ENCODE peak calls at places on chromosomes 6 and 20, in seven cellular contexts. One of them, this sample, is unnamed.

GRCh38 chr6:33772114-33772830 is 16.7 kb downstream of the LEMD2 start:
- DNase-seq in cardiac fibroblast: no peak
- DNase-seq in HEK293T: no peak
- DNase-seq in progenitor cell of endocrine pancreas: no peak
- DNase-seq in RWPE2: no peak
- DNase-seq in AG10803: no peak
- DNase-seq in left cardiac atrium: no peak
- DNase-seq in this sample: no peak

GRCh38 chr6:93624408-93624807 is 205.0 kb upstream of the EPHA7 start:
- DNase-seq in HEK293T: peak
- DNase-seq in cardiac fibroblast: no peak
- DNase-seq in left cardiac atrium: no peak
- DNase-seq in RWPE2: no peak
- DNase-seq in progenitor cell of endocrine pancreas: no peak
- DNase-seq in AG10803: no peak
- DNase-seq in this sample: no peak

GRCh38 chr6:159758031-159759001 is 3.5 kb upstream of the ACAT2 start:
- DNase-seq in AG10803: peak
- DNase-seq in progenitor cell of endocrine pancreas: no peak
- DNase-seq in RWPE2: no peak
- DNase-seq in HEK293T: no peak
- DNase-seq in left cardiac atrium: no peak
- DNase-seq in cardiac fibroblast: peak
- DNase-seq in this sample: no peak

GRCh38 chr6:15312500-15312899 is 66.6 kb downstream of the JARID2 start:
- DNase-seq in cardiac fibroblast: peak
- DNase-seq in RWPE2: no peak
- DNase-seq in left cardiac atrium: no peak
- DNase-seq in HEK293T: no peak
- DNase-seq in progenitor cell of endocrine pancreas: no peak
- DNase-seq in AG10803: no peak
- DNase-seq in this sample: no peak

GRCh38 chr20:53493201-53493908 is 100.3 kb downstream of the ZNF217 start:
- DNase-seq in HEK293T: no peak
- DNase-seq in AG10803: peak
- DNase-seq in progenitor cell of endocrine pancreas: no peak
- DNase-seq in cardiac fibroblast: peak
- DNase-seq in left cardiac atrium: no peak
- DNase-seq in RWPE2: no peak
- DNase-seq in this sample: no peak

GRCh38 chr6:44190712-44191111 is 26.0 kb upstream of the MYMX start:
- DNase-seq in HEK293T: no peak
- DNase-seq in cardiac fibroblast: no peak
- DNase-seq in progenitor cell of endocrine pancreas: no peak
- DNase-seq in left cardiac atrium: no peak
- DNase-seq in AG10803: no peak
- DNase-seq in RWPE2: no peak
- DNase-seq in this sample: no peak

GRCh38 chr6:28212510-28213212 is 12.4 kb upstream of the ZSCAN9 start:
- DNase-seq in progenitor cell of endocrine pancreas: no peak
- DNase-seq in RWPE2: no peak
- DNase-seq in left cardiac atrium: no peak
- DNase-seq in cardiac fibroblast: peak
- DNase-seq in AG10803: peak
- DNase-seq in HEK293T: peak
- DNase-seq in this sample: peak

GRCh38 chr6:160029525-160029924 is 60.6 kb downstream of the IGF2R start:
- DNase-seq in AG10803: no peak
- DNase-seq in HEK293T: no peak
- DNase-seq in progenitor cell of endocrine pancreas: no peak
- DNase-seq in RWPE2: no peak
- DNase-seq in cardiac fibroblast: no peak
- DNase-seq in left cardiac atrium: no peak
- DNase-seq in this sample: no peak

GRCh38 chr6:141483561-141484061 is 649.1 kb upstream of the GJE1 start:
- DNase-seq in cardiac fibroblast: peak
- DNase-seq in AG10803: peak
- DNase-seq in HEK293T: no peak
- DNase-seq in progenitor cell of endocrine pancreas: no peak
- DNase-seq in RWPE2: no peak
- DNase-seq in left cardiac atrium: peak
- DNase-seq in this sample: no peak

GRCh38 chr20:6178537-6178936 is 55.7 kb upstream of the FERMT1 start:
- DNase-seq in left cardiac atrium: no peak
- DNase-seq in HEK293T: no peak
- DNase-seq in AG10803: peak
- DNase-seq in RWPE2: no peak
- DNase-seq in cardiac fibroblast: peak
- DNase-seq in progenitor cell of endocrine pancreas: no peak
- DNase-seq in this sample: no peak

GRCh38 chr20:44955270-44955669 is 4.9 kb downstream of the TOMM34 start:
- DNase-seq in RWPE2: no peak
- DNase-seq in cardiac fibroblast: no peak
- DNase-seq in AG10803: no peak
- DNase-seq in progenitor cell of endocrine pancreas: no peak
- DNase-seq in HEK293T: no peak
- DNase-seq in left cardiac atrium: no peak
- DNase-seq in this sample: no peak

GRCh38 chr6:27275025-27275956 is 27.8 kb downstream of the PRSS16 start:
- DNase-seq in AG10803: no peak
- DNase-seq in HEK293T: peak
- DNase-seq in cardiac fibroblast: no peak
- DNase-seq in left cardiac atrium: no peak
- DNase-seq in RWPE2: no peak
- DNase-seq in progenitor cell of endocrine pancreas: no peak
- DNase-seq in this sample: no peak

GRCh38 chr6:129498950-129499870 is 210.8 kb downstream of the ARHGAP18 start:
- DNase-seq in cardiac fibroblast: peak
- DNase-seq in RWPE2: no peak
- DNase-seq in AG10803: peak
- DNase-seq in progenitor cell of endocrine pancreas: no peak
- DNase-seq in left cardiac atrium: no peak
- DNase-seq in HEK293T: peak
- DNase-seq in this sample: no peak

GRCh38 chr6:42846505-42846904 is 32.9 kb upstream of the RPL7L1 start:
- DNase-seq in left cardiac atrium: no peak
- DNase-seq in cardiac fibroblast: no peak
- DNase-seq in RWPE2: no peak
- DNase-seq in progenitor cell of endocrine pancreas: no peak
- DNase-seq in AG10803: no peak
- DNase-seq in HEK293T: no peak
- DNase-seq in this sample: no peak

GRCh38 chr6:145276746-145277145 is 458.6 kb downstream of the EPM2A start:
- DNase-seq in progenitor cell of endocrine pancreas: no peak
- DNase-seq in left cardiac atrium: no peak
- DNase-seq in HEK293T: no peak
- DNase-seq in RWPE2: no peak
- DNase-seq in AG10803: peak
- DNase-seq in cardiac fibroblast: no peak
- DNase-seq in this sample: no peak

GRCh38 chr20:44979090-44979621 is 12.8 kb downstream of the STK4 start:
- DNase-seq in cardiac fibroblast: peak
- DNase-seq in left cardiac atrium: no peak
- DNase-seq in RWPE2: no peak
- DNase-seq in HEK293T: no peak
- DNase-seq in AG10803: peak
- DNase-seq in progenitor cell of endocrine pancreas: no peak
- DNase-seq in this sample: no peak